ENCODE peak calls at places on chromosomes 16 and 17, in nine cellular contexts. V is CD8-positive, alpha-beta T cell; B is neuronal stem cell; D is breast epithelium; Z is stomach; W is upper lobe of right lung; H is left ventricle myocardium inferior; A is tibial nerve; F is psoas muscle. I is an unnamed sample.

GRCh38 chr16:2743007-2743810 is 9.2 kb upstream of the SRRM2 start:
- DNase-seq in V (no peak), B (no peak), D (no peak), Z (no peak), W (no peak), H (no peak), A (no peak), F (no peak), I (no peak)

GRCh38 chr17:72588961-72589360 is 468.1 kb downstream of the SOX9 start:
- DNase-seq in V (no peak), B (no peak), D (peak; percentile 58), Z (peak; percentile 84), W (peak; percentile 88), H (no peak), A (no peak), F (no peak), I (peak; percentile 66)

GRCh38 chr17:40541060-40541872 is 24.0 kb downstream of the CCR7 start:
- DNase-seq in V (no peak), B (no peak), D (peak; percentile 45), Z (no peak), W (peak; percentile 68), H (no peak), A (no peak), F (no peak), I (peak; percentile 31)

GRCh38 chr17:6019959-6020358 is 50.2 kb upstream of the WSCD1 start:
- DNase-seq in V (no peak), B (no peak), D (no peak), Z (no peak), W (no peak), H (no peak), A (no peak), F (no peak), I (no peak)

GRCh38 chr17:60464343-60464742 is 42.1 kb downstream of the CHCT1 start:
- DNase-seq in V (no peak), B (no peak), D (no peak), Z (no peak), W (no peak), H (no peak), A (no peak), F (no peak), I (no peak)

GRCh38 chr17:9240659-9241370 is 219.5 kb downstream of the NTN1 start:
- DNase-seq in V (no peak), B (no peak), D (peak; percentile 75), Z (peak; percentile 47), W (no peak), H (peak; percentile 80), A (peak; percentile 70), F (peak; percentile 86), I (peak; percentile 71)

GRCh38 chr17:61361084-61361483 is 38.6 kb upstream of the TBX2 start:
- DNase-seq in V (no peak), B (no peak), D (no peak), Z (no peak), W (no peak), H (no peak), A (no peak), F (no peak), I (no peak)

GRCh38 chr17:77498056-77498785 is 357.5 kb downstream of the SEC14L1 start:
- DNase-seq in V (no peak), B (no peak), D (peak; percentile 14), Z (no peak), W (peak; percentile 56), H (no peak), A (peak; percentile 6), F (peak; percentile 45), I (peak; percentile 21)

GRCh38 chr16:52383640-52384292 is 163.2 kb downstream of the TOX3 start:
- DNase-seq in V (no peak), B (no peak), D (no peak), Z (no peak), W (no peak), H (no peak), A (no peak), F (no peak), I (no peak)

GRCh38 chr16:1260101-1260670 is 4.3 kb downstream of the TPSD1 start:
- DNase-seq in V (no peak), B (no peak), D (no peak), Z (no peak), W (no peak), H (no peak), A (no peak), F (no peak), I (no peak)

GRCh38 chr16:27449434-27450188 is 47.6 kb downstream of the IL21R start:
- DNase-seq in V (peak; percentile 78), B (no peak), D (no peak), Z (peak; percentile 43), W (no peak), H (no peak), A (no peak), F (no peak), I (no peak)

GRCh38 chr16:27426423-27427408 is 24.7 kb downstream of the IL21R start:
- DNase-seq in V (no peak), B (no peak), D (no peak), Z (peak; percentile 26), W (peak; percentile 57), H (no peak), A (no peak), F (no peak), I (no peak)

GRCh38 chr17:40107266-40107980 is 7.0 kb upstream of the NR1D1 start:
- DNase-seq in V (no peak), B (no peak), D (no peak), Z (no peak), W (no peak), H (peak; percentile 25), A (no peak), F (no peak), I (no peak)

GRCh38 chr17:80270836-80271235 is 10.2 kb downstream of the RNF213 start:
- DNase-seq in V (no peak), B (peak; percentile 58), D (no peak), Z (no peak), W (no peak), H (no peak), A (no peak), F (no peak), I (no peak)
- H3K36me3 ChIP-seq in V (peaks cover 47% of the 10 kb centered on the region), B (peaks cover 16% of the 10 kb centered on the region), D (no peaks in the 10 kb centered on the region), Z (peaks cover 87% of the 10 kb centered on the region), W (peaks cover 47% of the 10 kb centered on the region), H (peaks cover 41% of the 10 kb centered on the region), A (peaks cover 12% of the 10 kb centered on the region), F (no peaks in the 10 kb centered on the region), I (no peaks in the 10 kb centered on the region)

GRCh38 chr17:45264988-45265387 is 3.1 kb upstream of the SPATA32 start:
- DNase-seq in V (no peak), B (no peak), D (no peak), Z (no peak), W (no peak), H (no peak), A (no peak), F (no peak), I (no peak)

GRCh38 chr17:45265823-45266222 is 3.9 kb upstream of the SPATA32 start:
- DNase-seq in V (no peak), B (no peak), D (no peak), Z (no peak), W (no peak), H (no peak), A (no peak), F (peak; percentile 76), I (peak; percentile 46)

GRCh38 chr17:45263477-45263860 is 1.6 kb upstream of the SPATA32 start:
- DNase-seq in V (no peak), B (no peak), D (no peak), Z (no peak), W (peak; percentile 61), H (no peak), A (no peak), F (peak; percentile 74), I (no peak)

GRCh38 chr17:45262516-45263476 is 902 bp upstream of the SPATA32 start:
- DNase-seq in V (no peak), B (no peak), D (no peak), Z (no peak), W (no peak), H (no peak), A (no peak), F (no peak), I (no peak)

GRCh38 chr17:45264430-45264829 is 2.5 kb upstream of the SPATA32 start:
- DNase-seq in V (no peak), B (no peak), D (no peak), Z (no peak), W (peak; percentile 62), H (no peak), A (no peak), F (no peak), I (no peak)
- H3K36me3 ChIP-seq in V (peaks cover 50% of the 10 kb centered on the region), B (peaks cover 70% of the 10 kb centered on the region), D (no peaks in the 10 kb centered on the region), Z (peaks cover 65% of the 10 kb centered on the region), W (peaks cover 57% of the 10 kb centered on the region), H (peaks cover 60% of the 10 kb centered on the region), A (peaks cover 33% of the 10 kb centered on the region), F (peaks cover 17% of the 10 kb centered on the region), I (peaks cover 64% of the 10 kb centered on the region)

GRCh38 chr16:58062821-58063220 is 37.3 kb downstream of the MMP15 start:
- DNase-seq in V (no peak), B (no peak), D (no peak), Z (no peak), W (no peak), H (no peak), A (no peak), F (no peak), I (peak; percentile 55)
- H3K36me3 ChIP-seq in V (no peaks in the 10 kb centered on the region), B (no peaks in the 10 kb centered on the region), D (no peaks in the 10 kb centered on the region), Z (no peaks in the 10 kb centered on the region), W (no peaks in the 10 kb centered on the region), H (no peaks in the 10 kb centered on the region), A (no peaks in the 10 kb centered on the region), F (no peaks in the 10 kb centered on the region), I (no peaks in the 10 kb centered on the region)

GRCh38 chr17:17796787-17797061 is 40.1 kb downstream of the SREBF1 start:
- DNase-seq in V (no peak), B (no peak), D (no peak), Z (no peak), W (no peak), H (no peak), A (no peak), F (no peak), I (no peak)
- H3K36me3 ChIP-seq in V (no peaks in the 10 kb centered on the region), B (peaks cover 85% of the 10 kb centered on the region), D (no peaks in the 10 kb centered on the region), Z (peaks cover 75% of the 10 kb centered on the region), W (peaks cover 52% of the 10 kb centered on the region), H (peaks cover 67% of the 10 kb centered on the region), A (peaks cover 3% of the 10 kb centered on the region), F (no peaks in the 10 kb centered on the region), I (peaks cover 70% of the 10 kb centered on the region)

GRCh38 chr16:29992371-29992967 is 2.9 kb downstream of the HIRIP3 start:
- DNase-seq in V (no peak), B (no peak), D (no peak), Z (no peak), W (no peak), H (no peak), A (no peak), F (no peak), I (no peak)
- H3K36me3 ChIP-seq in V (peaks cover 20% of the 10 kb centered on the region), B (peaks cover 73% of the 10 kb centered on the region), D (peaks cover 5% of the 10 kb centered on the region), Z (peaks cover 63% of the 10 kb centered on the region), W (peaks cover 52% of the 10 kb centered on the region), H (peaks cover 67% of the 10 kb centered on the region), A (peaks cover 17% of the 10 kb centered on the region), F (peaks cover 3% of the 10 kb centered on the region), I (no peaks in the 10 kb centered on the region)

GRCh38 chr16:23562505-23562904 is 5.0 kb downstream of the UBFD1 start:
- DNase-seq in V (no peak), B (no peak), D (no peak), Z (no peak), W (no peak), H (no peak), A (no peak), F (peak; percentile 68), I (no peak)
- H3K36me3 ChIP-seq in V (peaks cover 43% of the 10 kb centered on the region), B (peaks cover 87% of the 10 kb centered on the region), D (peaks cover 6% of the 10 kb centered on the region), Z (peaks cover 84% of the 10 kb centered on the region), W (peaks cover 86% of the 10 kb centered on the region), H (peaks cover 85% of the 10 kb centered on the region), A (peaks cover 44% of the 10 kb centered on the region), F (peaks cover 23% of the 10 kb centered on the region), I (peaks cover 79% of the 10 kb centered on the region)

I was measured in left lung.